ENCODE peak calls at places on chromosomes 6 and 20, in eight cellular contexts. Y is HEK293T; T is activated naive CD4-positive, alpha-beta T cell treated with anti-CD3 and anti-CD28 coated beads for 36 hours; R is Panc1; F is A549; X is skeletal muscle cell; H is GM06990; G is aorta. S is an unnamed sample.

GRCh38 chr20:3930265-3931206 is 41.3 kb downstream of the PANK2 start:
- DNase-seq in Y (no peak), T (no peak), R (no peak), F (no peak), X (no peak), H (no peak), G (no peak), S (no peak)

GRCh38 chr20:32823078-32823477 is 3.3 kb downstream of the MAPRE1 start:
- DNase-seq in Y (no peak), T (peak), R (no peak), F (peak), X (peak), H (no peak), G (no peak), S (peak)

GRCh38 chr6:153956807-153957206 is 82.2 kb upstream of the OPRM1 start:
- DNase-seq in Y (no peak), T (no peak), R (no peak), F (no peak), X (no peak), H (no peak), G (no peak), S (peak)

GRCh38 chr20:49381558-49382493 is 100.6 kb downstream of the KCNB1 start:
- DNase-seq in Y (no peak), T (no peak), R (no peak), F (peak), X (no peak), H (no peak), G (peak), S (peak)

GRCh38 chr20:17849901-17850673 is 118.5 kb downstream of the SNX5 start:
- DNase-seq in Y (no peak), T (no peak), R (no peak), F (peak), X (peak), H (no peak), G (peak), S (peak)

GRCh38 chr20:44850883-44851282 is 34.6 kb upstream of the YWHAB start:
- DNase-seq in Y (no peak), T (no peak), R (no peak), F (no peak), X (no peak), H (no peak), G (no peak), S (no peak)

GRCh38 chr6:24329022-24329421 is 28.8 kb downstream of the DCDC2 start:
- DNase-seq in Y (no peak), T (no peak), R (no peak), F (no peak), X (no peak), H (no peak), G (no peak), S (peak)

GRCh38 chr6:84771732-84772131 is 7.3 kb upstream of the TBX18 start:
- DNase-seq in Y (no peak), T (no peak), R (no peak), F (peak), X (no peak), H (no peak), G (no peak), S (no peak)

GRCh38 chr6:121515615-121516265 is 80.3 kb downstream of the GJA1 start:
- DNase-seq in Y (no peak), T (no peak), R (no peak), F (no peak), X (no peak), H (no peak), G (no peak), S (no peak)

GRCh38 chr6:36033935-36034334 is 6.3 kb downstream of the MAPK14 start:
- DNase-seq in Y (no peak), T (peak), R (no peak), F (peak), X (no peak), H (no peak), G (no peak), S (no peak)

GRCh38 chr6:156434795-156435190 is 342.4 kb upstream of the ARID1B start:
- DNase-seq in Y (no peak), T (no peak), R (no peak), F (no peak), X (no peak), H (no peak), G (no peak), S (no peak)

GRCh38 chr6:148689168-148689567 is 57.7 kb upstream of the UST start:
- DNase-seq in Y (no peak), T (no peak), R (no peak), F (no peak), X (peak), H (no peak), G (no peak), S (no peak)

GRCh38 chr6:125868996-125869395 is 78.2 kb downstream of the NCOA7 start:
- DNase-seq in Y (no peak), T (no peak), R (no peak), F (no peak), X (no peak), H (no peak), G (no peak), S (no peak)

GRCh38 chr6:134980846-134981245 is 30.9 kb upstream of the ALDH8A1 start:
- DNase-seq in Y (no peak), T (no peak), R (no peak), F (no peak), X (no peak), H (no peak), G (no peak), S (no peak)

GRCh38 chr6:165729307-165729936 is 66.4 kb upstream of the PDE10A start:
- DNase-seq in Y (peak), T (peak), R (peak), F (peak), X (no peak), H (no peak), G (no peak), S (no peak)

GRCh38 chr20:14783766-14784165 is 446.4 kb upstream of the FLRT3 start:
- DNase-seq in Y (no peak), T (no peak), R (no peak), F (no peak), X (no peak), H (no peak), G (no peak), S (no peak)

GRCh38 chr20:62352402-62353288 is 14.5 kb downstream of the LAMA5 start:
- DNase-seq in Y (no peak), T (no peak), R (no peak), F (peak), X (no peak), H (no peak), G (peak), S (no peak)

GRCh38 chr20:23086931-23087411 is 847 bp upstream of the CD93 start:
- DNase-seq in Y (no peak), T (no peak), R (no peak), F (no peak), X (no peak), H (no peak), G (peak), S (no peak)

GRCh38 chr20:3808141-3808479 is 12.0 kb downstream of the CDC25B start:
- DNase-seq in Y (no peak), T (no peak), R (peak), F (peak), X (peak), H (no peak), G (peak), S (no peak)

GRCh38 chr20:32585011-32585518 is at the start of gene NOL4L:
- DNase-seq in Y (peak), T (peak), R (no peak), F (no peak), X (no peak), H (peak), G (no peak), S (no peak)

GRCh38 chr6:151070666-151071065 is 169.1 kb upstream of the AKAP12 start:
- DNase-seq in Y (no peak), T (no peak), R (no peak), F (peak), X (no peak), H (no peak), G (no peak), S (no peak)

GRCh38 chr6:133431031-133431430 is 189.9 kb downstream of the EYA4 start:
- DNase-seq in Y (no peak), T (no peak), R (no peak), F (no peak), X (no peak), H (no peak), G (no peak), S (no peak)

GRCh38 chr20:34049389-34049788 is 55.7 kb downstream of the RALY start:
- DNase-seq in Y (no peak), T (no peak), R (no peak), F (no peak), X (no peak), H (no peak), G (no peak), S (no peak)

GRCh38 chr6:42084889-42085288 is 34.6 kb downstream of the TAF8 start:
- DNase-seq in Y (no peak), T (no peak), R (no peak), F (peak), X (no peak), H (no peak), G (no peak), S (no peak)

GRCh38 chr6:90483116-90483839 is 103.6 kb downstream of the MAP3K7 start:
- DNase-seq in Y (no peak), T (no peak), R (no peak), F (no peak), X (no peak), H (no peak), G (no peak), S (no peak)

GRCh38 chr6:163147988-163148387 is 266.5 kb upstream of the QKI start:
- DNase-seq in Y (no peak), T (no peak), R (no peak), F (no peak), X (no peak), H (no peak), G (no peak), S (no peak)

GRCh38 chr6:110642711-110643110 is 166.3 kb upstream of the SLC22A16 start:
- DNase-seq in Y (no peak), T (no peak), R (no peak), F (no peak), X (no peak), H (no peak), G (no peak), S (no peak)

GRCh38 chr6:108203189-108204119 is 37.6 kb downstream of the NR2E1 start:
- DNase-seq in Y (no peak), T (no peak), R (no peak), F (no peak), X (no peak), H (peak), G (no peak), S (no peak)

GRCh38 chr6:3742076-3742425 is 9.5 kb downstream of the PXDC1 start:
- DNase-seq in Y (no peak), T (no peak), R (no peak), F (no peak), X (no peak), H (no peak), G (no peak), S (no peak)

GRCh38 chr6:82006027-82006738 is 241.4 kb downstream of the IBTK start:
- DNase-seq in Y (peak), T (peak), R (no peak), F (peak), X (no peak), H (peak), G (peak), S (no peak)

GRCh38 chr20:11569163-11569562 is 348.5 kb upstream of the BTBD3 start:
- DNase-seq in Y (no peak), T (no peak), R (no peak), F (peak), X (no peak), H (no peak), G (no peak), S (no peak)

GRCh38 chr6:7974932-7975763 is 64.6 kb upstream of the TXNDC5 start:
- DNase-seq in Y (peak), T (no peak), R (peak), F (peak), X (peak), H (no peak), G (peak), S (peak)

GRCh38 chr20:3935295-3935955 is 46.2 kb downstream of the PANK2 start:
- DNase-seq in Y (no peak), T (no peak), R (no peak), F (no peak), X (no peak), H (no peak), G (no peak), S (no peak)

GRCh38 chr6:127300411-127300810 is 33.7 kb downstream of the RNF146 start:
- DNase-seq in Y (no peak), T (no peak), R (peak), F (peak), X (peak), H (no peak), G (no peak), S (peak)